ENCODE peak calls at places on chromosomes 13 and 19, in four cellular contexts. One of them, this sample, is unnamed.

GRCh38 chr19:39842693-39843435 is 3.3 kb downstream of the FBL start:
- DNase-seq in H1: no peak
- DNase-seq in IMR-90: no peak
- DNase-seq in H9: no peak
- DNase-seq in this sample: no peak

GRCh38 chr13:110471833-110472162 is 89.7 kb downstream of the RAB20 start:
- DNase-seq in IMR-90: peak
- DNase-seq in H9: no peak
- DNase-seq in H1: no peak
- DNase-seq in this sample: no peak

GRCh38 chr13:80399340-80400163 is 58.6 kb upstream of the SPRY2 start:
- DNase-seq in H9: no peak
- DNase-seq in H1: no peak
- DNase-seq in IMR-90: no peak
- DNase-seq in this sample: no peak

GRCh38 chr19:38664503-38665211 is 17.2 kb downstream of the ACTN4 start:
- DNase-seq in H9: no peak
- DNase-seq in IMR-90: no peak
- DNase-seq in H1: no peak
- DNase-seq in this sample: no peak

GRCh38 chr19:40603071-40603718 is 2.0 kb downstream of the LTBP4 start:
- DNase-seq in IMR-90: peak
- DNase-seq in H9: no peak
- DNase-seq in H1: no peak
- DNase-seq in this sample: no peak

GRCh38 chr19:35313614-35314013 is 15.4 kb upstream of the CD22 start:
- DNase-seq in H9: no peak
- DNase-seq in IMR-90: no peak
- DNase-seq in H1: no peak
- DNase-seq in this sample: no peak

GRCh38 chr13:84902243-84902642 is 897.0 kb downstream of the SLITRK6 start:
- DNase-seq in H9: no peak
- DNase-seq in H1: no peak
- DNase-seq in IMR-90: no peak
- DNase-seq in this sample: no peak

GRCh38 chr19:41166888-41167804 is 25.9 kb upstream of the CYP2S1 start:
- DNase-seq in IMR-90: no peak
- DNase-seq in H9: no peak
- DNase-seq in H1: no peak
- DNase-seq in this sample: no peak

GRCh38 chr13:80881495-80882482 is 540.9 kb upstream of the SPRY2 start:
- DNase-seq in H9: no peak
- DNase-seq in H1: no peak
- DNase-seq in IMR-90: no peak
- DNase-seq in this sample: no peak

GRCh38 chr13:49952168-49952567 is 16.0 kb upstream of the SPRYD7 start:
- DNase-seq in H1: no peak
- DNase-seq in IMR-90: no peak
- DNase-seq in H9: no peak
- DNase-seq in this sample: no peak

GRCh38 chr13:82116422-82116989 is 1765.8 kb downstream of the SLITRK1 start:
- DNase-seq in H9: no peak
- DNase-seq in IMR-90: no peak
- DNase-seq in H1: no peak
- DNase-seq in this sample: no peak

GRCh38 chr13:112619730-112620639 is 32.0 kb upstream of the TUBGCP3 start:
- DNase-seq in H9: peak
- DNase-seq in H1: peak
- DNase-seq in IMR-90: no peak
- DNase-seq in this sample: peak

GRCh38 chr19:4970558-4971423 is 1.9 kb downstream of the KDM4B start:
- DNase-seq in H1: no peak
- DNase-seq in IMR-90: no peak
- DNase-seq in H9: no peak
- DNase-seq in this sample: peak

GRCh38 chr13:97198753-97199152 is 23.4 kb upstream of the MBNL2 start:
- DNase-seq in IMR-90: no peak
- DNase-seq in H1: no peak
- DNase-seq in H9: no peak
- DNase-seq in this sample: no peak

GRCh38 chr13:98576215-98576945 is 527 bp downstream of the STK24 start:
- DNase-seq in H9: no peak
- DNase-seq in H1: no peak
- DNase-seq in IMR-90: no peak
- DNase-seq in this sample: peak

GRCh38 chr19:12647490-12648071 is 19.0 kb downstream of the MAN2B1 start:
- DNase-seq in H9: peak
- DNase-seq in IMR-90: no peak
- DNase-seq in H1: peak
- DNase-seq in this sample: no peak

GRCh38 chr13:50214514-50214913 is 199.3 kb downstream of the KCNRG start:
- DNase-seq in H1: no peak
- DNase-seq in H9: no peak
- DNase-seq in IMR-90: no peak
- DNase-seq in this sample: no peak

GRCh38 chr13:40060318-40061007 is 405.0 kb downstream of the COG6 start:
- DNase-seq in H9: no peak
- DNase-seq in IMR-90: no peak
- DNase-seq in H1: no peak
- DNase-seq in this sample: no peak

GRCh38 chr13:99808786-99809185 is 162.8 kb downstream of the ZIC5 start:
- DNase-seq in IMR-90: no peak
- DNase-seq in H1: no peak
- DNase-seq in H9: no peak
- DNase-seq in this sample: no peak

GRCh38 chr13:27621116-27621365 is 651 bp upstream of the POLR1D start:
- DNase-seq in H1: no peak
- DNase-seq in IMR-90: no peak
- DNase-seq in H9: no peak
- DNase-seq in this sample: no peak

GRCh38 chr13:77026783-77027621 is at the start of gene FBXL3:
- DNase-seq in H1: peak
- DNase-seq in IMR-90: peak
- DNase-seq in H9: peak
- DNase-seq in this sample: peak
- H4K8ac ChIP-seq in H1: peak
- H4K8ac ChIP-seq in IMR-90: peak
- H4K8ac ChIP-seq in H9: no peak
- H4K8ac ChIP-seq in this sample: peak

DNA sequence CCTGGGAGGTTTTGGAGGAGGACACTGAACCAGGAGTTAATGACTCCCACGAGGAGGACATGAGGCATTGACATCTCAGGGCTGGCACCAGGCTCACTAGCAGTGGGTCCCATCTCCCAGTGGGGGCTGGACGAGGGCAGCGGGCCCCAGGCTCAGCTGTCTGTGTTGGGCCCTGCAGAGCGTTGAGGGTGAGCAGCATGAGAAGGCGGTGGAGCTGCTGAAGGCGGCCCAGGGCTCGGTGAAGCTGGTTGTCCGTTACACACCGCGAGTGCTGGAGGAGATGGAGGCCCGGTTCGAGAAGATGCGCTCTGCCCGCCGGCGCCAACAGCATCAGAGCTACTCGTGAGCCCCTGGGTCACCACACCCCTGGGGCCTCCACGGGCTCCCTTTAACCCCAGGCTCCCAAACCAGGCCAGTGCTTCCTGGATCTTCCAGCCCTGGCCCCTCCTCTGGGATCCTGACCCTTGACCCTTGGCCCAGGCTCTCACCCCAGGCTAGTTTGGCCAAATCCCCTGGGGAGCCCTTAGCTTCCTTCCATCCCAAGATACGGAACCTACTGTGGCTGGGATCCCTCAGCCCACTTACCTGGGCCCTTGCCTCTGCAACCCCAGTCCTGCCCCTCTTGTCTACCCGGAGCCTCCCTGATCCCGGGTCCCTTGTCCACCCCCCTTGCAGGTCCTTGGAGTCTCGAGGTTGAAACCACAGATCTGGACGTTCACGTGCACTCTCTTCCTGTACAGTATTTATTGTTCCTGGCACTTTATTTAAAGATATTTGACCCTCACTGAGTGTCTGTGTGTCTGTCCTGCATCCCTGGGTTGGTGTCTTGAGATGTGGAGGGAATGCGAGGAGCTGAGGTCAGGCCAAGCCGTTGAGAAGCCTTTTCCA is 1.0 kb downstream of the C19orf73 start:
- DNase-seq in H1: no peak
- DNase-seq in H9: no peak
- DNase-seq in IMR-90: no peak
- DNase-seq in this sample: no peak
- H3K4me2 ChIP-seq in H1: peak
- H3K4me2 ChIP-seq in H9: peak
- H3K4me2 ChIP-seq in IMR-90: peak
- H3K4me2 ChIP-seq in this sample: no peak

DNA sequence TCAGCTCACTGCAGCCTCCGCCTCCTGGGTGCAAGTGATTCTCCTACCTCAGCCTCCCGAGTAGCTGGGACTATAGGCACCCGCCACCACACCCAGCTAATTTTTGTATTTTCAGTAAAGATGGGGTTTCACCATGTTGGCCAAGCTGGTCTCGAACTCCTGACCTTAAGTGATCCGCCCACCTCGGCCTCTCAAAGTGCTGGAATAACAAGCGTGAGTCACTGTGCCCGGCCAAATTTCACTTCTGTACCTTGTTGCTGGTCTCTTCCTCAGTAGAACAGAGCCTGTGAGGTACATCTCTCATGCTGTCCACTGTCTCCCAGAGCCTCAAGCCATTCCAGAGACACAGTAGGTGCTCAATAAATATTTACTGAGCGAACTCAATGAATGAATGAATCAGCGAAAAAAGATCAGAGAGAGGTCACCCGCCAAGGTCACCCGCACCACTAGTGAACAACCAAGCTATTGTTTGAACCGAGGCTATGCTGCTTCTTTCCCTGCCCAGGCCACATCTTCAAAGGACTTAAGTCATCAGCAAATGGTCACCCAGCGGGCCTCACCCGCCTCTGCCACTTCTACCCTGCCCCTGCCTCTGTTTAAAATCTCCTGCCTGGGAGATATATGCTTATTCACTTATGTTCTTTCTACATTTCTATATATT is 9.3 kb downstream of the TMEM143 start:
- DNase-seq in H9: no peak
- DNase-seq in IMR-90: peak
- DNase-seq in H1: no peak
- DNase-seq in this sample: no peak
- H4K8ac ChIP-seq in H9: no peak
- H4K8ac ChIP-seq in IMR-90: no peak
- H4K8ac ChIP-seq in H1: peak
- H4K8ac ChIP-seq in this sample: no peak

GRCh38 chr13:41544824-41545707 is 87.7 kb downstream of the RGCC start:
- DNase-seq in H1: no peak
- DNase-seq in H9: no peak
- DNase-seq in IMR-90: peak
- DNase-seq in this sample: no peak
- H3K4me2 ChIP-seq in H1: no peak
- H3K4me2 ChIP-seq in H9: no peak
- H3K4me2 ChIP-seq in IMR-90: no peak
- H3K4me2 ChIP-seq in this sample: no peak

DNA sequence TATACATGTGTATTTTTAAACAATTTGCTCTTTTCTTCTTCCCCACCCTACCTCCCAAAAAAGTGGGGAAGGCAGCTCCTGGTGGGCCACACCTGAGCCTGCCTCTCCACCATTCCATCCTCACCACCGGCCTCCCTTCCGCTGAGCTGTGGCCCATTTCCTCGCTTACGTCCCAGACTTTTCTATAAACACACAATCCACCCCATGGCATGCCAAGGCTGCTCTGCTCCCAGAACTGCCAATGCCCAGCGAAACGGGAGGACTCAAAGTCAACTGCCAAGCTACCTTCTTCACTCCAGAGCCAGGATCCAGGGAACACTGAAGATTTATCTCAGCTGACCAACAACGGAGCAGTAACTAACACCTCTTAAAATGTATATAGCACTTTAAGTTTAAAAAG is 2.8 kb downstream of the N4BP2L1 start:
- DNase-seq in H1: no peak
- DNase-seq in IMR-90: no peak
- DNase-seq in H9: no peak
- DNase-seq in this sample: no peak
- H4K8ac ChIP-seq in H1: no peak
- H4K8ac ChIP-seq in IMR-90: no peak
- H4K8ac ChIP-seq in H9: no peak
- H4K8ac ChIP-seq in this sample: no peak

GRCh38 chr19:33797821-33798633 is 1.4 kb downstream of the KCTD15 start:
- DNase-seq in H9: peak
- DNase-seq in H1: peak
- DNase-seq in IMR-90: peak
- DNase-seq in this sample: peak
- H3K4me2 ChIP-seq in H9: peak
- H3K4me2 ChIP-seq in H1: peak
- H3K4me2 ChIP-seq in IMR-90: peak
- H3K4me2 ChIP-seq in this sample: peak

GRCh38 chr19:55076321-55076720 is 652 bp downstream of the EPS8L1 start:
- DNase-seq in H1: peak
- DNase-seq in H9: no peak
- DNase-seq in IMR-90: no peak
- DNase-seq in this sample: no peak
- H4K8ac ChIP-seq in H1: no peak
- H4K8ac ChIP-seq in H9: no peak
- H4K8ac ChIP-seq in IMR-90: no peak
- H4K8ac ChIP-seq in this sample: peak

This sample was measured in neuronal stem cell.